ENCODE peak calls at places on chromosomes 5 and 9, in seven cellular contexts. X, M, F, H, T, R and E are unnamed samples.

GRCh38 chr9:87958591-87958990 is 15.7 kb downstream of the CDK20 start:
- DNase-seq in X (no peak), M (no peak), F (no peak), H (no peak), T (no peak), R (no peak), E (no peak)

GRCh38 chr5:136066705-136067271 is 38.0 kb downstream of the TGFBI start:
- DNase-seq in X (no peak), M (no peak), F (no peak), H (peak; percentile 54), T (peak; percentile 27), R (no peak), E (no peak)

GRCh38 chr5:158839638-158840037 is 260.1 kb downstream of the EBF1 start:
- DNase-seq in X (no peak), M (no peak), F (no peak), H (no peak), T (no peak), R (no peak), E (no peak)

GRCh38 chr5:26761040-26761439 is 277.3 kb downstream of the CDH9 start:
- DNase-seq in X (no peak), M (no peak), F (no peak), H (no peak), T (no peak), R (no peak), E (peak; percentile 55)

GRCh38 chr5:133483406-133484090 is 128.8 kb downstream of the FSTL4 start:
- DNase-seq in X (no peak), M (no peak), F (no peak), H (peak; percentile 53), T (no peak), R (no peak), E (no peak)

GRCh38 chr5:134572811-134573210 is 47.3 kb downstream of the JADE2 start:
- DNase-seq in X (no peak), M (no peak), F (no peak), H (no peak), T (no peak), R (no peak), E (no peak)

GRCh38 chr5:142699105-142699720 is 13.3 kb upstream of the FGF1 start:
- DNase-seq in X (peak; percentile 91), M (peak; percentile 33), F (peak; percentile 92), H (peak; percentile 97), T (peak; percentile 89), R (peak; percentile 63), E (peak; percentile 91)

GRCh38 chr5:133565993-133566392 is 46.3 kb downstream of the FSTL4 start:
- DNase-seq in X (peak; percentile 84), M (no peak), F (peak; percentile 40), H (no peak), T (no peak), R (no peak), E (no peak)

GRCh38 chr5:72454996-72455395 is 52.2 kb downstream of the ZNF366 start:
- DNase-seq in X (no peak), M (no peak), F (no peak), H (no peak), T (no peak), R (no peak), E (no peak)

GRCh38 chr9:127927457-127928231 is 2.9 kb downstream of the PIP5KL1 start:
- DNase-seq in X (peak; percentile 57), M (no peak), F (peak; percentile 50), H (no peak), T (peak; percentile 97), R (peak; percentile 61), E (no peak)

GRCh38 chr5:65760504-65761275 is 38.7 kb downstream of the NLN start:
- DNase-seq in X (no peak), M (no peak), F (peak; percentile 61), H (peak; percentile 61), T (no peak), R (peak; percentile 52), E (no peak)

GRCh38 chr9:127920794-127921193 is 4.0 kb upstream of the ST6GALNAC4 start:
- DNase-seq in X (no peak), M (no peak), F (no peak), H (no peak), T (no peak), R (no peak), E (no peak)

GRCh38 chr9:90658181-90658580 is 15.6 kb upstream of the DIRAS2 start:
- DNase-seq in X (no peak), M (no peak), F (no peak), H (no peak), T (no peak), R (no peak), E (no peak)

GRCh38 chr5:107372723-107373487 is 297.8 kb downstream of the EFNA5 start:
- DNase-seq in X (no peak), M (no peak), F (no peak), H (no peak), T (no peak), R (no peak), E (no peak)

GRCh38 chr9:89655047-89655989 is 50.5 kb downstream of the GADD45G start:
- DNase-seq in X (no peak), M (no peak), F (no peak), H (peak; percentile 91), T (no peak), R (no peak), E (no peak)

GRCh38 chr9:137409515-137409914 is 13.4 kb downstream of the EXD3 start:
- DNase-seq in X (no peak), M (no peak), F (no peak), H (no peak), T (peak; percentile 17), R (no peak), E (no peak)

GRCh38 chr9:130901498-130902203 is 5.0 kb upstream of the QRFP start:
- DNase-seq in X (no peak), M (no peak), F (no peak), H (no peak), T (no peak), R (no peak), E (no peak)

GRCh38 chr9:130903194-130904069 is 6.8 kb upstream of the QRFP start:
- DNase-seq in X (no peak), M (no peak), F (no peak), H (no peak), T (no peak), R (no peak), E (no peak)

GRCh38 chr9:130904070-130905044 is 7.7 kb upstream of the QRFP start:
- DNase-seq in X (no peak), M (no peak), F (no peak), H (no peak), T (no peak), R (no peak), E (no peak)

GRCh38 chr9:130900701-130901497 is 4.3 kb upstream of the QRFP start:
- DNase-seq in X (no peak), M (no peak), F (no peak), H (no peak), T (no peak), R (no peak), E (no peak)

DNA sequence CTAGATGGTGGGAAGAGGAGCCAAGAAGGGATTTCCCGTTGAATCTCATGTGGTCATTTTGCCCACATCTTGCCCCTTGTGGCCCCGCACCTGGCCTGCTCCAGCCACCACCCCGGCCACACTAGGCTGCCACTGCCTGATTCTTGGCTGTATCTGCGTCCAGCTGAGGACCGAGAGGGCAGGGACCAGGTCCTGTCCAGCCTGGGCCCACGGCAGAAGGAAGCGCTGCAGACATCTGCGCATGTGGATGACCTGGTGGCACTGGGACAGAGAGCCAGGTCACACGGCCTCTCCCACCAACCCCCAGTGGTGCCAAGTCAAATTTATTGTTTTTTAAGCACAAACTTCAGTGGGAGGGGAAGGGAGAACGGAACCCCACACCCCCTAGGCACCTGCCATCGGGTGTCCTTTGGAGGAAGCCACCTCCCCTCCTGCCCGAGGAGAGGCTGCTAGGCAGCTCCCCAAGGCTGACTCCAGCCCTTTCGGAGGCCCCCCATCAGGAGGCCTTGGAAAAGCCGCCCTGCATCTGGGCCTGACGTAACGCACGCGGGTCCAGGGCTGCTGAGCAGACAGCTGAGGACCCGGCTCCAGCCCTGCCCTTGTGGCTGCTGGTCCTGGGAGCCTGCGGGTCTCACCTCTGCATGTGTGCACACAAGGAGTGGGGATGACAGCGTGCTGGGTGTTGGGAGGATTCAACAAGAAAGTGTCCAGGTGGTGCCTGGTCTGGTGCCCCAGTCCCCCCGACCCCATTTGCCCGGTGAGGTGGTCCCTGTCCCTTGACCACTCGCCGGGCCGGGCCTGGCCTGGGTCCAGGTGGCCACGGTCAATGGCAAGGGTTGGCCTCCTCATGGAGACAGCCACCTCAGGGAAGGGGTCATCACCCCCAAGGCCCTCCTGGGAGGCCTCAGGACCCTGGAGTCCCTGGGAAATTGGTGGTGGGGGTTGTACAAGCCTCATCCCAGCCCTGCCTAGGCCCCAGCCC is 5.9 kb upstream of the QRFP start:
- DNase-seq in X (no peak), M (no peak), F (no peak), H (no peak), T (no peak), R (no peak), E (no peak)
- TF ChIP-seq CTCF in X (no peak), M (no peak), F (no peak), H (no peak), T (no peak), R (no peak), E (no peak)

DNA sequence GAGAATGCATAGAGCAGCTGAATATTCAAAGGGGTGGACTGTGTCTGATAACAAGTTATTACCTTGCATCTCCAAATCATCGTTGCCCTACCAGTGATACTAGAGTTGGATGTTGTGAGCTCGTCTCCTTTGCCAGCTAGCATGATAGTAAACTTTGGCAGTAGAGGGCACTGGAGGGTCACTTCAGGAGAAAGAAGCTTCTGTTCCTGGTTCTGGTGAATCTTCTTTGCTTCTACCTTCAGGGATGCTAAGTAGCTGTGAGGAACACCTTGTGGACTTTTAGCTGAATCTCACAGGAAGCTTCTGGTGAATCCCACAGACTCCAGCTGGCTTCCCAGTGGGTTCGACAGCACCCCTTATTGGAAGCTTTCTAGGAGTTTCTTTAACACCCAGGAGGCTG is 626.6 kb upstream of the SGCD start:
- DNase-seq in X (no peak), M (no peak), F (no peak), H (no peak), T (peak; percentile 37), R (no peak), E (no peak)
- TF ChIP-seq CTCF in X (peak; percentile 22), M (no peak), F (no peak), H (no peak), T (peak; percentile 65), R (no peak), E (no peak)

DNA sequence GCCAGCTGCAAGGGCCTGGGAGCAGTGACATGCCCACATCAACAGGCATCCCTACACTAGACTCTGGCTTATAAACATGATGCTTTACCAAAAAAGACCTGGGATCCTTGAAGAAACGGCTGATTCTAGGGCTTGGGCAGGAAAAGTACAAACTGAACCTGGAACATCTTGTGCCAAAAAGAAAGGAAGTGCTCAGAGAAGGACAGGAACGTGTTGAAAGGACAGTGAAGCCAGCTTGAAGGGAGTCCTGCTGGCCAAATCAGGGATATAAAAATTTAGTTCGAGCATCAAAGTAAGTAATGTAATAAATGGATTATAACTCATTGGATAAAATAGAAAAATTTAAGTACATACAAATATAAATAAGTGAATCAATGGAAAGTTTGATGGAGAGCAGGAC is 58.1 kb downstream of the ALDH7A1 start:
- DNase-seq in X (no peak), M (no peak), F (no peak), H (no peak), T (no peak), R (no peak), E (no peak)
- TF ChIP-seq CTCF in X (no peak), M (no peak), F (no peak), H (no peak), T (peak; percentile 18), R (no peak), E (no peak)

DNA sequence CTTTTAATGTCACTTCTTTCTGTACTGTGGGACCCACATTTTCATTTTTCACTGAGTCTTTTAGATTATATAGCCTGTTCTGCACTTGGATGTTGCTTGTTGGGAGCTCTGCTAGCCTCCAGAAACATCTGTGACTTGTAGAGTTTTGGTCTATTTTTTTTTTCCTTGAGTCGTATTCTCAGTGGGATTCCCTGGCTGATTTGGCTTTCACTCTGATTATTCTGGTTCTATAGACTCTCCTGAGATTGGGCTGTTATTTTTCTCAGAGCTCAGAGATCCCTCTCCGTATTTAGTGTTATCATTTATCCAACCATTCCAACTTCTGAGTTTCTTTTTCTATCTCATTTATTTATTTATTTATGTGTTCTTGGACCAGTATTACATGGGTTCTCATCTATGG is 339.3 kb downstream of the FAM170A start:
- DNase-seq in X (no peak), M (no peak), F (no peak), H (no peak), T (no peak), R (no peak), E (no peak)
- TF ChIP-seq CTCF in X (no peak), M (no peak), F (no peak), H (no peak), T (no peak), R (no peak), E (no peak)